ENCODE peak calls at places on chromosomes 16 and 17, in six cellular contexts. W is IMR-90, Q is fibroblast of lung, Z is H1, S is K562, F is keratinocyte. H is an unnamed sample.

GRCh38 chr16:83952940-83953795 is at the start of gene OSGIN1:
- DNase-seq in W (peak; percentile 93), Q (peak; percentile 96), Z (peak; percentile 72), S (peak; percentile 96), F (peak; percentile 23), H (peak; percentile 97)

GRCh38 chr16:54879681-54880080 is 51.0 kb upstream of the IRX5 start:
- DNase-seq in W (no peak), Q (no peak), Z (no peak), S (no peak), F (no peak), H (no peak)

GRCh38 chr17:82231562-82232321 is 2.9 kb downstream of the SLC16A3 start:
- DNase-seq in W (peak; percentile 40), Q (peak; percentile 76), Z (peak; percentile 85), S (peak; percentile 84), F (no peak), H (peak; percentile 74)

GRCh38 chr16:86244188-86244587 is 266.1 kb upstream of the FOXF1 start:
- DNase-seq in W (no peak), Q (no peak), Z (peak; percentile 42), S (no peak), F (no peak), H (no peak)

GRCh38 chr16:54938351-54939346 is 8.0 kb downstream of the IRX5 start:
- DNase-seq in W (no peak), Q (no peak), Z (peak; percentile 71), S (no peak), F (no peak), H (no peak)

GRCh38 chr16:88118376-88118775 is 167.1 kb downstream of the BANP start:
- DNase-seq in W (no peak), Q (no peak), Z (no peak), S (no peak), F (no peak), H (no peak)

GRCh38 chr16:52251495-52251894 is 295.4 kb downstream of the TOX3 start:
- DNase-seq in W (no peak), Q (no peak), Z (no peak), S (no peak), F (peak; percentile 19), H (no peak)

GRCh38 chr16:87057951-87058560 is 259.1 kb downstream of the C16orf95 start:
- DNase-seq in W (no peak), Q (no peak), Z (no peak), S (no peak), F (no peak), H (no peak)

GRCh38 chr16:56163089-56163488 is 28.2 kb upstream of the GNAO1 start:
- DNase-seq in W (no peak), Q (no peak), Z (no peak), S (no peak), F (no peak), H (no peak)

GRCh38 chr17:69820881-69821473 is 254.0 kb upstream of the KCNJ16 start:
- DNase-seq in W (no peak), Q (no peak), Z (no peak), S (no peak), F (no peak), H (no peak)

GRCh38 chr17:63698381-63698885 is 1.5 kb downstream of the LIMD2 start:
- DNase-seq in W (no peak), Q (no peak), Z (peak; percentile 57), S (no peak), F (no peak), H (no peak)

GRCh38 chr17:27207073-27207511 is 86.8 kb upstream of the WSB1 start:
- DNase-seq in W (peak; percentile 71), Q (peak; percentile 79), Z (no peak), S (no peak), F (peak; percentile 30), H (peak; percentile 78)

GRCh38 chr16:17138801-17139200 is 332.0 kb downstream of the XYLT1 start:
- DNase-seq in W (peak; percentile 7), Q (peak; percentile 5), Z (peak; percentile 67), S (peak; percentile 52), F (no peak), H (no peak)

DNA sequence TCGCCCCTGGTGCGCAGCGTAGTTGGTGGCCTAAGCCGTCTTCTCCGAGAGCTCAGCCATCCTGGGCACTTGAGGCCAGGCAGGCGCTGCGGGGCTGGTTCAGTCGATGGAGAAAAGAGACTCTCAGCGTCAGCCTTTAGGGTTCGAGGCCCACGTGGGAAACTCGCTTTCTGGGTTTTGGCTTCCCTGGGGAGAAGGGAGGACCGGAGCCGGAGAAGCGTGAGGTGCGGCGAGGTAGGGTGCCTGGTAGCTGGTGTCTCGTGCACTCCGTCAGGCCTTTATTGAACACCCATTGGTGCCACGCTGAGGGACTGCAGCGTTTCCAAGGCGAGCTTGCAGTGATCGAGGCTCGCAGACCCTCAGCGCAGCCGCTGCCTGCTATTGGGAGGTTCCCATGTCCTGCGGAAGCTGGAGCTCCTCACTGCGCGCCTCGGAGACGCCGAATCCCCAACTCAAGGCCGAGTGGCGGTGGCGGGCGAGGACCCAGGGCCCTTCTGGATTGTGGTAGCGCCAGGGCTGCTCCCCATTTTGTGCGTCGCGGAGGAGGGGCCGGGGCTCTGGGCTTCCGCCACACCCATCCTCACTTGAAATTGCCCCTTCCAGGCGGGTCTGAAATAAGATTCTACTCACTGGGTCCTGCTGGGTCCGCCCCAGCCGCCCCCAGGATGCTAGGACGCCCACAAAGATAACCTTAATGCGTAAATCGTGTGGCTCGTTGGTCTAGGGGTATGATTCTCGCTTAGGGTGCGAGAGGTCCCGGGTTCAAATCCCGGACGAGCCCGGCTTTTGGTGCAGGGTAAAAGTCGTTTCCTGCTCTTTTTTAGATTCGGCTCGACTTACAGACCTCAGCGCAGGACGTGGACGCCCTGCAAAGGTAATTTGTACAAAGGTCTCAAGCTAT is 1.2 kb downstream of the OR1F1 start:
- DNase-seq in W (peak; percentile 59), Q (peak; percentile 60), Z (peak; percentile 96), S (peak; percentile 74), F (no peak), H (peak; percentile 72)
- H3K4me3 ChIP-seq in W (peak overlapping the region; percentile 58), Q (peak overlapping the region; percentile 64), Z (peak overlapping the region; percentile 95), S (peak overlapping the region; percentile 55), F (peak overlapping the region; percentile 85), H (peak overlapping the region; percentile 88)

DNA sequence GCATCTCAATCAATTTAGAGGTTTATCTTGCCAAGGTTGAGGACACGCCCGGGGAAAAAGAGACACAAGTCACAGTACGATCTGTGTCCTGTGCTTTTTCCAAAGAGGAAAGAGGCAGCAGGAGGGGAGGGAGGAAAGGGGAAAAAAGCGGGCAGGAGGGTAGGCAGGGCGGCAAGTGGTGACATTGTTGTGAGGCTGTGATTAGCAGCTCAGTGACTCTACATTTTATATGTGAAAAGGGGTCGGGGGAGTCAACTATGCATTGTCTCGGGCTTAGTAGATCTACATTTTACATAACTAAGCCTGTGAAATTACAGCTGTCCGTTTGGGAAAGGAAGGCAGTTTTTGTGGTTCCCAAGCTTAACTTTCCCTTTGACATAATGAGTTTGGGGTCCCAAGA is 22.2 kb upstream of the RIPOR1 start:
- DNase-seq in W (no peak), Q (no peak), Z (no peak), S (no peak), F (no peak), H (no peak)
- H3K9ac ChIP-seq in W (no peak overlapping the region), Q (no peak overlapping the region), Z (no peak overlapping the region), S (no peak overlapping the region), F (no peak overlapping the region), H (no peak overlapping the region)

DNA sequence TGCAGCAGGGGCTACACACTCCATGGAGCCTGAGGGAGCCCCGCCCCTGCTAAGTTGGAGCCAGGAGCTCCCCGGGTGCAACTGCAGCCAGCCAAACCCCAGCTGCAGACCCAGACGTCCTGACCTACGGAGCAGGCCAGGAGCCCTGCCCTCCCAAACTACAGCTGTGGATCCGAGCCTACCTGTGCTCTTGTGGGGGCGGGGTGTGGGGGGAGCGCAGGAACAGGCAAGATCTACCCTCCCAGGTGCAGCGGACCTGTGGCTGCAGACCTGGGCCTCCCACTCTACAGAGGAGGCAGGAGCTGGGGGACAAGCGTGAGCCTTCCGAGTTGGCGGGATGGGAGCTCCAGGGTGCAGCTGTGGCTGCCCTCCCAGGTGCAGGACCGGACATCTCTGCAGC is 29.7 kb upstream of the MYLK3 start:
- DNase-seq in W (no peak), Q (no peak), Z (peak; percentile 27), S (no peak), F (no peak), H (no peak)
- H3K9me3 ChIP-seq in W (no peaks in the 10 kb centered on the region), Q (no peaks in the 10 kb centered on the region), Z (no peaks in the 10 kb centered on the region), S (no peaks in the 10 kb centered on the region), F (no peaks in the 10 kb centered on the region), H (no peaks in the 10 kb centered on the region)

DNA sequence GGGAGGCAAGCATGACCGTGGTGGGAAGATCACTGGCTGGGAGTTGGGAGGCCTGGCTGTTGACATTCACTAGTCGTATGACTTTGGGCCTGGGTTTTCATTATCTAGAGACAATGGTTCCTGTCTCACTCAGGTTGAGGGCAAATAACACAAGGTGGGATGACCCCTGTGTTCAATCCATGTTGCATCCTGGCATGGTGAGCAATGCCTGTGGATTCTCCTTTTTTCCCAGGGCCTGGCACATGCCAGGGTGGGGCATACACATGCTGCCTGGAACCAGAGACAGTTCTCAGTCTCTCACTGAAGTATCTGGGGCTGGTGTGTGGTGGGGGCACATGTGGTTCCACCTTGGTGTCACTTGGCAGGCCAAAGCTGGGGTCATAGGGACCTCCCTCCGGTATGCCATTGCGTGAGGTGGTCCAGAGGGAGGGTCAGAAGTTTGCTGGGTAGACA is 5.4 kb downstream of the THRA start:
- DNase-seq in W (no peak), Q (no peak), Z (no peak), S (no peak), F (no peak), H (peak; percentile 31)
- H3K4me3 ChIP-seq in W (no peak overlapping the region), Q (peak overlapping the region; percentile 45), Z (no peak overlapping the region), S (no peak overlapping the region), F (peak overlapping the region; percentile 50), H (peak overlapping the region; percentile 72)

GRCh38 chr17:12041316-12041715 is 20.6 kb downstream of the MAP2K4 start:
- DNase-seq in W (peak; percentile 87), Q (peak; percentile 73), Z (no peak), S (no peak), F (no peak), H (peak; percentile 78)

GRCh38 chr17:12034538-12034937 is 13.9 kb downstream of the MAP2K4 start:
- DNase-seq in W (no peak), Q (no peak), Z (no peak), S (no peak), F (no peak), H (no peak)

GRCh38 chr17:12035713-12036112 is 15.0 kb downstream of the MAP2K4 start:
- DNase-seq in W (no peak), Q (no peak), Z (no peak), S (no peak), F (no peak), H (no peak)

GRCh38 chr17:12040478-12040877 is 19.8 kb downstream of the MAP2K4 start:
- DNase-seq in W (peak; percentile 23), Q (no peak), Z (no peak), S (no peak), F (peak; percentile 17), H (no peak)

DNA sequence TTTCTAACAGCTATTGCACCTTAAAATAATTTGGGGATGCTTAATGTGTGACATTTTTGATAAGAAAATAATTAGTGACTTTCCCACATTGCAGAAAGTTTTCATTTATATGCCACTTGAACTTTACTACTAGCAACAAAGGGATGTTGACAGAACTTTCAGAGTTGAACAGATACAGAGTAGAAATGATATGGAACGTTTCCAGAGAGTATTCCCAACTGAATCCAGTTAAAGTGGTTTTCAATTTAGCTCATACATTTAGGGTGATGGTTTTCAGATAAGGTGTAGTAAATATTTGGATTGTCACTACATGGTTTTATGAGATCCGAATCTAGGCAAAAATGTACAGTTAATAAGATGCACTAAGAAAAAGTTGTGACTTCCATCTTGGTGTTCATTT is 17.3 kb downstream of the MAP2K4 start:
- DNase-seq in W (no peak), Q (no peak), Z (no peak), S (no peak), F (no peak), H (no peak)
- H3K9ac ChIP-seq in W (no peak overlapping the region), Q (no peak overlapping the region), Z (no peak overlapping the region), S (no peak overlapping the region), F (no peak overlapping the region), H (no peak overlapping the region)

H was measured in adipocyte.